ENCODE peak calls at places on chromosomes 7 and 10, in six cellular contexts. F, D, T, V, S and I are unnamed samples.

GRCh38 chr10:36224431-36224985 is 582.4 kb upstream of the FZD8 start:
- DNase-seq in D (no peak), T (no peak), V (no peak), F (peak), S (no peak), I (no peak)

GRCh38 chr7:148856035-148856881 is 27.8 kb downstream of the EZH2 start:
- DNase-seq in S (no peak), V (no peak), F (peak), T (peak), D (peak), I (peak)

GRCh38 chr10:47366056-47366631 is 17.9 kb downstream of the ZNF488 start:
- DNase-seq in D (no peak), F (no peak), T (no peak), V (no peak), S (no peak), I (no peak)

GRCh38 chr7:134783294-134784069 is 4.0 kb downstream of the CALD1 start:
- DNase-seq in S (no peak), T (no peak), V (no peak), D (no peak), F (no peak), I (no peak)

GRCh38 chr10:117663750-117664149 is 121.2 kb downstream of the EMX2 start:
- DNase-seq in V (no peak), S (no peak), T (peak), F (peak), D (no peak), I (no peak)

GRCh38 chr7:158450476-158451124 is 137.0 kb downstream of the PTPRN2 start:
- DNase-seq in F (no peak), T (no peak), V (peak), S (no peak), D (no peak), I (no peak)

GRCh38 chr10:45421231-45422097 is 47.4 kb downstream of the ALOX5 start:
- DNase-seq in F (no peak), D (peak), S (no peak), V (no peak), T (no peak), I (no peak)

GRCh38 chr7:30879139-30880089 is 32.2 kb upstream of the AQP1 start:
- DNase-seq in T (no peak), F (no peak), S (no peak), D (no peak), V (no peak), I (no peak)

GRCh38 chr7:157458254-157458633 is 121.4 kb downstream of the DNAJB6 start:
- DNase-seq in S (no peak), F (no peak), T (no peak), D (no peak), V (no peak), I (no peak)

GRCh38 chr10:58335306-58336005 is 650 bp downstream of the UBE2D1 start:
- DNase-seq in D (peak), T (peak), F (peak), S (peak), V (no peak), I (peak)

GRCh38 chr7:136086712-136087111 is 109.6 kb upstream of the MTPN start:
- DNase-seq in F (peak), D (no peak), S (peak), V (peak), T (peak), I (no peak)

GRCh38 chr7:47080816-47081215 is 501.1 kb downstream of the TNS3 start:
- DNase-seq in V (no peak), D (no peak), T (no peak), F (no peak), S (no peak), I (peak)